ENCODE peak calls at places on chromosomes 2 and 18, in six cellular contexts. Z is hepatocyte, B is right lobe of liver, U is heart right ventricle, R is A549, H is RWPE2. D is an unnamed sample.

GRCh38 chr2:1593371-1594205 is 150.7 kb downstream of the PXDN start:
- DNase-seq in Z (peak), B (no peak), U (no peak), R (peak), H (peak), D (peak)

GRCh38 chr2:157691131-157691530 is 62.5 kb upstream of the ACVR1C start:
- DNase-seq in Z (no peak), B (no peak), U (no peak), R (no peak), H (no peak), D (no peak)

GRCh38 chr2:30235008-30235655 is 3.8 kb downstream of the LBH start:
- DNase-seq in Z (no peak), B (peak), U (no peak), R (no peak), H (no peak), D (no peak)

GRCh38 chr2:240759454-240759853 is 60.6 kb downstream of the KIF1A start:
- DNase-seq in Z (no peak), B (no peak), U (no peak), R (no peak), H (no peak), D (no peak)

GRCh38 chr2:34004936-34005335 is 405.8 kb upstream of the FAM98A start:
- DNase-seq in Z (no peak), B (no peak), U (no peak), R (no peak), H (no peak), D (no peak)

GRCh38 chr18:59929621-59930295 is 30.0 kb downstream of the PMAIP1 start:
- DNase-seq in Z (no peak), B (no peak), U (no peak), R (no peak), H (no peak), D (no peak)

GRCh38 chr2:85717308-85718005 is 23.3 kb downstream of the GNLY start:
- DNase-seq in Z (no peak), B (peak), U (no peak), R (no peak), H (no peak), D (no peak)

GRCh38 chr2:158817596-158817995 is 22.5 kb downstream of the DAPL1 start:
- DNase-seq in Z (no peak), B (no peak), U (no peak), R (no peak), H (no peak), D (no peak)

GRCh38 chr2:21774691-21775090 is 650.9 kb downstream of the TDRD15 start:
- DNase-seq in Z (no peak), B (no peak), U (no peak), R (no peak), H (no peak), D (no peak)

GRCh38 chr2:115364078-115364477 is 921.6 kb downstream of the DPP10 start:
- DNase-seq in Z (no peak), B (no peak), U (no peak), R (no peak), H (no peak), D (no peak)

GRCh38 chr2:88074854-88075292 is 7.2 kb downstream of the SMYD1 start:
- DNase-seq in Z (no peak), B (no peak), U (no peak), R (no peak), H (no peak), D (no peak)

GRCh38 chr18:9732031-9732430 is 23.9 kb downstream of the RAB31 start:
- DNase-seq in Z (no peak), B (peak), U (no peak), R (no peak), H (no peak), D (no peak)

GRCh38 chr2:37561615-37562569 is 109.5 kb downstream of the CDC42EP3 start:
- DNase-seq in Z (peak), B (no peak), U (no peak), R (peak), H (peak), D (no peak)

GRCh38 chr2:177449159-177449558 is 56.6 kb downstream of the AGPS start:
- DNase-seq in Z (no peak), B (no peak), U (no peak), R (no peak), H (no peak), D (no peak)

GRCh38 chr2:37897511-37897910 is 27.6 kb upstream of the RMDN2 start:
- DNase-seq in Z (peak), B (no peak), U (no peak), R (no peak), H (no peak), D (no peak)

GRCh38 chr2:669323-669722 is 7.9 kb downstream of the TMEM18 start:
- DNase-seq in Z (no peak), B (no peak), U (no peak), R (no peak), H (no peak), D (no peak)

GRCh38 chr2:43105586-43106562 is 120.5 kb downstream of the ZFP36L2 start:
- DNase-seq in Z (peak), B (no peak), U (peak), R (peak), H (no peak), D (peak)

GRCh38 chr2:131413148-131413747 is 49.3 kb upstream of the RAB6D start:
- DNase-seq in Z (peak), B (no peak), U (no peak), R (peak), H (no peak), D (no peak)

GRCh38 chr2:237359894-237360780 is 53.8 kb downstream of the COL6A3 start:
- DNase-seq in Z (no peak), B (no peak), U (no peak), R (no peak), H (no peak), D (no peak)

GRCh38 chr2:127049927-127050802 is 56.8 kb downstream of the BIN1 start:
- DNase-seq in Z (peak), B (peak), U (no peak), R (peak), H (no peak), D (peak)

GRCh38 chr2:58146707-58147106 is 94.4 kb downstream of the FANCL start:
- DNase-seq in Z (no peak), B (no peak), U (no peak), R (no peak), H (no peak), D (no peak)

GRCh38 chr2:118539290-118539689 is 308.2 kb downstream of the EN1 start:
- DNase-seq in Z (peak), B (no peak), U (peak), R (no peak), H (no peak), D (no peak)

GRCh38 chr2:20444993-20445910 is 1.6 kb upstream of the RHOB start:
- DNase-seq in Z (no peak), B (peak), U (no peak), R (no peak), H (no peak), D (peak)

GRCh38 chr2:100272848-100273329 is 49.4 kb downstream of the LONRF2 start:
- DNase-seq in Z (no peak), B (peak), U (peak), R (no peak), H (no peak), D (no peak)

GRCh38 chr2:6506311-6507258 is 359.1 kb downstream of the CMPK2 start:
- DNase-seq in Z (peak), B (no peak), U (no peak), R (no peak), H (peak), D (no peak)

GRCh38 chr2:14543284-14543683 is 89.2 kb upstream of the LRATD1 start:
- DNase-seq in Z (no peak), B (no peak), U (no peak), R (no peak), H (no peak), D (no peak)

GRCh38 chr18:51537487-51537886 is 340.0 kb upstream of the MEX3C start:
- DNase-seq in Z (peak), B (no peak), U (peak), R (no peak), H (no peak), D (no peak)

GRCh38 chr2:79638410-79638809 is 125.6 kb downstream of the CTNNA2 start:
- DNase-seq in Z (no peak), B (no peak), U (no peak), R (no peak), H (no peak), D (no peak)

GRCh38 chr2:84694088-84694622 is 177.9 kb downstream of the DNAH6 start:
- DNase-seq in Z (peak), B (no peak), U (no peak), R (no peak), H (no peak), D (peak)

GRCh38 chr2:160429248-160430000 is 64.2 kb downstream of the RBMS1 start:
- DNase-seq in Z (peak), B (no peak), U (no peak), R (no peak), H (no peak), D (no peak)

GRCh38 chr2:46855805-46856204 is 59.8 kb downstream of the MCFD2 start:
- DNase-seq in Z (no peak), B (no peak), U (no peak), R (peak), H (no peak), D (peak)

GRCh38 chr2:197821550-197822218 is 17.3 kb downstream of the PLCL1 start:
- DNase-seq in Z (no peak), B (no peak), U (no peak), R (no peak), H (no peak), D (no peak)

GRCh38 chr2:214671330-214671850 is 138.1 kb downstream of the BARD1 start:
- DNase-seq in Z (no peak), B (no peak), U (no peak), R (no peak), H (no peak), D (no peak)

GRCh38 chr2:95077521-95077807 is 44.1 kb downstream of the MRPS5 start:
- DNase-seq in Z (peak), B (no peak), U (no peak), R (no peak), H (no peak), D (peak)

GRCh38 chr18:29251681-29252080 is 1074.8 kb upstream of the CDH2 start:
- DNase-seq in Z (no peak), B (no peak), U (no peak), R (no peak), H (no peak), D (no peak)

GRCh38 chr2:58033530-58033929 is 13.1 kb upstream of the VRK2 start:
- DNase-seq in Z (no peak), B (no peak), U (no peak), R (no peak), H (no peak), D (no peak)

GRCh38 chr2:8479298-8479697 is 202.6 kb upstream of the ID2 start:
- DNase-seq in Z (peak), B (peak), U (peak), R (no peak), H (no peak), D (no peak)

GRCh38 chr2:120605231-120605935 is 130.3 kb upstream of the GLI2 start:
- DNase-seq in Z (no peak), B (no peak), U (no peak), R (no peak), H (no peak), D (peak)

GRCh38 chr2:62410015-62410453 is 96.0 kb downstream of the TMEM17 start:
- DNase-seq in Z (no peak), B (no peak), U (peak), R (no peak), H (no peak), D (no peak)

GRCh38 chr2:62409442-62409841 is 96.6 kb downstream of the TMEM17 start:
- DNase-seq in Z (no peak), B (no peak), U (no peak), R (no peak), H (no peak), D (no peak)

GRCh38 chr2:62412347-62412742 is 93.7 kb downstream of the TMEM17 start:
- DNase-seq in Z (peak), B (no peak), U (no peak), R (no peak), H (no peak), D (no peak)

GRCh38 chr2:62413116-62413663 is 92.8 kb downstream of the TMEM17 start:
- DNase-seq in Z (no peak), B (no peak), U (no peak), R (no peak), H (no peak), D (no peak)

DNA sequence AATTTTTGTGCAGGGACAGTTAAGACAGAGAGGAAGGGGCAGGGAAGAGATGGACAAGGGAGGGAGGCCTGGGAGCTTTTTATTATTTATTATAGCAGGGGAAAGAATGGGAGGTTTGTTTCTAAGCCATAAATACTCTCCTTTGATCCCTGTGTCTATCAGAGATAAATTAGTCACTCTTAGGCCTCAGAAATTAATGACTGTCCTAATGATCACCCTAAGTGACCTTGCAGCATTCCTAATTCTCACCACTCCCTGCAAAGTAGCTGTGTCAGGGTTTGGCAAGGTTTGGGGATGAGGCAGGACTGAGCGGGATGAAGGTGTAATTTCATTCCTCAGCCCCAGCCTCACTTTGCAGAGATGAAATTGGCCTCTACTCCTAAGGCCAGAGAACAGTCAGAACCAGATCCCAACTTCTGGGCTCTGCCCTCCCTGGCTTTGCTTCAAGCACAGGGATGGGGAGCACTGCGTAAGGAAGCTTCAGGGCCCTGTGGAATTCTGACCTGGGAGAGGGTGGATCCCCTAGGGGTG is 95.0 kb downstream of the TMEM17 start:
- DNase-seq in Z (no peak), B (no peak), U (no peak), R (no peak), H (no peak), D (no peak)
- TF ChIP-seq CTCF in Z (no peak), B (no peak), U (no peak), R (no peak), H (no peak), D (no peak)

GRCh38 chr18:12608292-12608691 is 49.6 kb downstream of the SPIRE1 start:
- DNase-seq in Z (no peak), B (no peak), U (no peak), R (no peak), H (no peak), D (no peak)
- H3K27ac ChIP-seq in Z (no peak), B (no peak), U (no peak), R (peak), H (peak), D (no peak)

DNA sequence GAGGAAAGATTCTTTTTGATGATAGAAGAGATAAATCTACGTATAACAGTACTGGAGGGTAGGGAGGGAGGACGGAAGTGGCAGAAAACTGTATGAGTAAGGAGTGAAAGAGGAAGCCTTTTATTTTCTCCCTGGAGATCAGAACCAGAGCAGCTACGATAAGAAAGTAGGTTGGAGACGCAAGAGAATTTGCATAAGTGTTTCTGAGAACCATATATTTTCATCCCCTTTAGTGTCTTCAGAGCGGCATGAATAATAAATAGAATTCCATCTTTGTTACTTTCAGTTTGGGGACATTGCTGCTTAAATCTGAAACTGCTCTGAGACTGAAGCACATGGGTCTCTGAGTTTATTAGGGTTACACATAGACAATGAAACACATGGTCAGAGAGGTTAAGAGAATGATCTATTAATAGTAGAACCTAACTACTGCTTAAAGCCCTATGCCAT is 230.2 kb upstream of the TNP1 start:
- DNase-seq in Z (no peak), B (no peak), U (no peak), R (no peak), H (no peak), D (no peak)
- H3K4me3 ChIP-seq in Z (no peak), B (no peak), U (peak), R (no peak), H (no peak), D (no peak)

GRCh38 chr2:174681099-174681982 is 82.9 kb downstream of the CHRNA1 start:
- DNase-seq in Z (peak), B (no peak), U (peak), R (peak), H (no peak), D (no peak)

GRCh38 chr2:174682578-174683391 is 81.5 kb downstream of the CHRNA1 start:
- DNase-seq in Z (peak), B (peak), U (peak), R (peak), H (no peak), D (peak)

GRCh38 chr2:174681983-174682577 is 82.2 kb downstream of the CHRNA1 start:
- DNase-seq in Z (peak), B (peak), U (peak), R (peak), H (no peak), D (peak)

GRCh38 chr2:174686430-174686829 is 77.8 kb downstream of the CHRNA1 start:
- DNase-seq in Z (no peak), B (no peak), U (no peak), R (no peak), H (no peak), D (no peak)

GRCh38 chr2:174683392-174683759 is 80.9 kb downstream of the CHRNA1 start:
- DNase-seq in Z (peak), B (no peak), U (no peak), R (peak), H (no peak), D (no peak)
- TF ChIP-seq CTCF in Z (peak), B (no peak), U (no peak), R (peak), H (peak), D (peak)

GRCh38 chr2:16169381-16169960 is 229.1 kb downstream of the MYCN start:
- DNase-seq in Z (no peak), B (no peak), U (no peak), R (no peak), H (no peak), D (no peak)

GRCh38 chr2:16168506-16169264 is 228.3 kb downstream of the MYCN start:
- DNase-seq in Z (no peak), B (no peak), U (no peak), R (no peak), H (no peak), D (no peak)

GRCh38 chr2:16167471-16168426 is 227.4 kb downstream of the MYCN start:
- DNase-seq in Z (no peak), B (no peak), U (no peak), R (no peak), H (no peak), D (no peak)

GRCh38 chr2:16165518-16166326 is 225.4 kb downstream of the MYCN start:
- DNase-seq in Z (no peak), B (no peak), U (no peak), R (no peak), H (no peak), D (no peak)

DNA sequence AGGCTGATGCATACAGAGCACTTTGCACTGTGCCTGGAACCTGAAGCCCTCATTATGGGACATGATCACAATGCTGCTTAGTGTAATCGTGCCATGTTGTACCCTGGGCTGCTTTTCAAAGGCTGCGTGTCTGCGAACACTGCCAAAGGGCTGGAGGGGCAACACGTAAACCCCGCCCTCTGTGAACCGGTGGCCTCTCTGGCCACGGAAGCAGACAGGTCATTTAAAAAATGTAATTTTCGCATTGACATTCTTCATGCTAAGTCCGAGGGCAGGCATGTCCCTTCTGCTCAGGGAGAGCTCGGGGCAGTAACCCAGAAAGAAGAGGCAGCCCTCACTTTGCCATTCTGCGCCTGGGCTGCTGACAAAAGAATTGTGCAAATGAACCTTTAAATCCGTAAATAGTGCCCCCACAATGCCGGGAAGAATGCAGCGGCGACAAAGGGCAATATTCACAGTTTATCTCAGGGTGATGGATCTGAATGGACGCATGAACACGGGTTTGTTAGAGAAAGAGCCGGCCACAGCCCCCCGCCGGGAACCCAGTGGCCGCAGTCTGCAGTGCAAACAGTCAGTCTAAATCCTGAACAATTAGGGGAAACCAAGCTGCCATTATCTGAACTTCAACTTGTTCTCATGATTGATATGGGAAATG is 226.1 kb downstream of the MYCN start:
- DNase-seq in Z (no peak), B (no peak), U (no peak), R (no peak), H (no peak), D (no peak)
- H3K27ac ChIP-seq in Z (no peak), B (no peak), U (no peak), R (no peak), H (no peak), D (no peak)

GRCh38 chr18:35410561-35410960 is 33.4 kb upstream of the ZNF396 start:
- DNase-seq in Z (no peak), B (no peak), U (no peak), R (no peak), H (no peak), D (no peak)
- H3K4me3 ChIP-seq in Z (no peak), B (no peak), U (no peak), R (no peak), H (no peak), D (no peak)

GRCh38 chr2:205720451-205720902 is 38.2 kb downstream of the NRP2 start:
- DNase-seq in Z (no peak), B (no peak), U (no peak), R (no peak), H (no peak), D (no peak)

GRCh38 chr2:205723174-205723573 is 40.9 kb downstream of the NRP2 start:
- DNase-seq in Z (no peak), B (no peak), U (no peak), R (no peak), H (no peak), D (no peak)

GRCh38 chr2:205719864-205720263 is 37.6 kb downstream of the NRP2 start:
- DNase-seq in Z (no peak), B (no peak), U (no peak), R (no peak), H (no peak), D (no peak)

GRCh38 chr2:205722538-205722878 is 40.2 kb downstream of the NRP2 start:
- DNase-seq in Z (no peak), B (no peak), U (no peak), R (no peak), H (no peak), D (no peak)

GRCh38 chr2:205721057-205721767 is 38.9 kb downstream of the NRP2 start:
- DNase-seq in Z (no peak), B (no peak), U (no peak), R (no peak), H (no peak), D (no peak)
- TF ChIP-seq CTCF in Z (no peak), B (no peak), U (no peak), R (peak), H (peak), D (no peak)

D was measured in kidney.